ENCODE peak calls at places on chromosomes 4 and X, in five cellular contexts. T is AG04450, X is HFF-Myc, G is uterus, H is lower leg skin. D is an unnamed sample.

GRCh38 chrX:69919749-69920148 is 130.0 kb downstream of the AWAT2 start:
- DNase-seq in T (no peak), X (no peak), G (no peak), H (no peak), D (peak; percentile 59)

GRCh38 chr4:128060130-128060619 is 937 bp upstream of the LARP1B start:
- DNase-seq in T (no peak), X (no peak), G (no peak), H (no peak), D (peak; percentile 8)

GRCh38 chr4:174198396-174199179 is 84.9 kb downstream of the FBXO8 start:
- DNase-seq in T (peak; percentile 37), X (peak; percentile 27), G (no peak), H (no peak), D (peak; percentile 91)

GRCh38 chr4:185112104-185112503 is 31.0 kb upstream of the SLC25A4 start:
- DNase-seq in T (peak; percentile 75), X (peak; percentile 92), G (peak; percentile 53), H (no peak), D (peak; percentile 97)

GRCh38 chr4:92189146-92189545 is 114.6 kb upstream of the GRID2 start:
- DNase-seq in T (no peak), X (no peak), G (no peak), H (no peak), D (no peak)

GRCh38 chr4:73679836-73680235 is 59.6 kb upstream of the RASSF6 start:
- DNase-seq in T (no peak), X (no peak), G (no peak), H (no peak), D (peak; percentile 75)

GRCh38 chr4:73815145-73815544 is 21.3 kb upstream of the CXCL6 start:
- DNase-seq in T (no peak), X (no peak), G (no peak), H (no peak), D (peak; percentile 18)

GRCh38 chr4:27360651-27361347 is 500.2 kb downstream of the STIM2 start:
- DNase-seq in T (no peak), X (no peak), G (no peak), H (no peak), D (peak; percentile 87)

GRCh38 chrX:131841496-131842410 is 181.3 kb upstream of the STK26 start:
- DNase-seq in T (no peak), X (no peak), G (peak; percentile 22), H (no peak), D (peak; percentile 62)

GRCh38 chrX:78387364-78387763 is 60.0 kb upstream of the CYSLTR1 start:
- DNase-seq in T (no peak), X (no peak), G (no peak), H (no peak), D (no peak)

GRCh38 chr4:137694138-137694537 is 161.8 kb upstream of the PCDH18 start:
- DNase-seq in T (no peak), X (no peak), G (no peak), H (no peak), D (peak; percentile 58)

GRCh38 chr4:56086073-56086521 is 137.4 kb downstream of the CEP135 start:
- DNase-seq in T (no peak), X (no peak), G (no peak), H (no peak), D (no peak)

GRCh38 chr4:38768968-38769394 is 13.8 kb downstream of the TLR10 start:
- DNase-seq in T (no peak), X (no peak), G (no peak), H (no peak), D (peak; percentile 51)

GRCh38 chr4:47010347-47011188 is 17.2 kb upstream of the GABRA4 start:
- DNase-seq in T (no peak), X (no peak), G (no peak), H (no peak), D (no peak)

GRCh38 chrX:19678941-19679340 is 163.6 kb upstream of the MAP3K15 start:
- DNase-seq in T (no peak), X (no peak), G (no peak), H (no peak), D (no peak)

GRCh38 chr4:42152507-42153504 is at the start of gene BEND4:
- DNase-seq in T (no peak), X (no peak), G (no peak), H (no peak), D (no peak)

GRCh38 chrX:78619829-78620228 is 39.3 kb downstream of the RTL3 start:
- DNase-seq in T (no peak), X (no peak), G (no peak), H (no peak), D (peak; percentile 46)

GRCh38 chr4:181728567-181728966 is 514.6 kb upstream of the TENM3 start:
- DNase-seq in T (no peak), X (no peak), G (no peak), H (no peak), D (no peak)

GRCh38 chr4:8332038-8332857 is 62.7 kb downstream of the HTRA3 start:
- DNase-seq in T (no peak), X (no peak), G (peak; percentile 9), H (peak; percentile 67), D (no peak)

GRCh38 chrX:149470960-149471359 is 34.1 kb downstream of the IDS start:
- DNase-seq in T (no peak), X (no peak), G (peak; percentile 40), H (peak; percentile 96), D (peak; percentile 65)

GRCh38 chr4:56705870-56706400 is 24.8 kb upstream of the HOPX start:
- DNase-seq in T (no peak), X (no peak), G (no peak), H (no peak), D (peak; percentile 49)

GRCh38 chr4:94880976-94881375 is 123.2 kb downstream of the BMPR1B start:
- DNase-seq in T (no peak), X (no peak), G (no peak), H (no peak), D (peak; percentile 3)

GRCh38 chrX:84339507-84340364 is 151.7 kb upstream of the RPS6KA6 start:
- DNase-seq in T (no peak), X (no peak), G (no peak), H (no peak), D (peak; percentile 34)

GRCh38 chr4:93617596-93617995 is 211.0 kb upstream of the ATOH1 start:
- DNase-seq in T (no peak), X (no peak), G (no peak), H (no peak), D (peak; percentile 1)

GRCh38 chr4:175246941-175247340 is 328.8 kb downstream of the ADAM29 start:
- DNase-seq in T (no peak), X (no peak), G (no peak), H (no peak), D (peak; percentile 3)

GRCh38 chr4:187444061-187444460 is 551.5 kb upstream of the ZFP42 start:
- DNase-seq in T (no peak), X (no peak), G (no peak), H (no peak), D (no peak)

GRCh38 chrX:111353810-111354209 is 58.2 kb downstream of the DCX start:
- DNase-seq in T (no peak), X (no peak), G (no peak), H (no peak), D (no peak)

GRCh38 chr4:109873791-109874514 is 26.0 kb downstream of the LRIT3 start:
- DNase-seq in T (no peak), X (peak; percentile 16), G (no peak), H (no peak), D (peak; percentile 8)

GRCh38 chr4:53619431-53619830 is 28.1 kb upstream of the LNX1 start:
- DNase-seq in T (no peak), X (no peak), G (no peak), H (no peak), D (no peak)

DNA sequence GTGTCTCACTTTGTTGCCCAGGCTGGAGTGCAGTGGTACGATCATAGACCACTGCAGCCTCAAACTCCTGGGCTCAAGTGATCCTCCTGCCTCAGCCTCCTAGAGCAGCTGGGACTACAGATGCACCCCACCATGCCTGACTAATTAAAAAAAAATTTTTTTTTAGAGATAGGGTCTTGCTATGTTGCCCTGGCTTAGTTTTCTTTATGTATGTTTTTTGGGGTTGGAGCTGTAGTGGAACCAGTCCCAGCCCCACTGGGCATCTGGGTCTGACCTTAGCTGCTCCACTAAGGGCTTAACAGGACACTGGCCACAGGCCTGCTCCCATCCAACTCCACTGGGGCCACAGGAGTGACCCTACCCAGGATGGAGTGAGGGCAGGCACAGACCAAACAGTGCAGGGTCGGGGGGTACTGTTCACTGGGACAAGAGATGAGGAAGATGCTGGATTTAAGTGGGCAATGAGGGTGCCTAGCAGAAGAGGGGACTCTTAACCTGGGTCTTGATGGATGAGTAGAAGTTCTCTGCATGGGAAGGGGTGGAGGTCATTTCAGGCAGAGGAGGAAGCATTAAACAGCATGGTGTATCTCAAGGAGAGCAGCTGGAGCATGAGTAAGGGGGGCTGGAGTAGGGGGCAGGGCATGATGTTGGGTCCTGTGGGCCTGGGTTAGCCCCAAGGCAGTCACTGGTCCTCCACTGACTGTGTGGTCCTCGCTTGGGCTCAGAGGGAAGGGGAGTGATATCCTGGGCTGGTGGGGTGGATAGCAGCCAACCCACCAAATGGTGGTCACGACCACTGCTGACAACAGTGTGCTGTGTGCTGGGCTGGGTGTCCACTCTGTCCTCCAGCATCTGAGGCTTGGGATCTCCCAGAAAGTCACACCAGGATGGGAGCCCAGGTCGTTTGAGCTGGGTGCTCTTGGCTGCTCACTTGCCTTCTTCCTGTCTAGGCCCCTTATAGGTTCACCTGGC is 24.1 kb upstream of the ADD1 start:
- DNase-seq in T (no peak), X (no peak), G (no peak), H (no peak), D (no peak)
- H3K4me3 ChIP-seq in T (peak overlapping the region; percentile 66), X (peak overlapping the region; percentile 51), G (no peak overlapping the region), H (no peak overlapping the region), D (no peak overlapping the region)

DNA sequence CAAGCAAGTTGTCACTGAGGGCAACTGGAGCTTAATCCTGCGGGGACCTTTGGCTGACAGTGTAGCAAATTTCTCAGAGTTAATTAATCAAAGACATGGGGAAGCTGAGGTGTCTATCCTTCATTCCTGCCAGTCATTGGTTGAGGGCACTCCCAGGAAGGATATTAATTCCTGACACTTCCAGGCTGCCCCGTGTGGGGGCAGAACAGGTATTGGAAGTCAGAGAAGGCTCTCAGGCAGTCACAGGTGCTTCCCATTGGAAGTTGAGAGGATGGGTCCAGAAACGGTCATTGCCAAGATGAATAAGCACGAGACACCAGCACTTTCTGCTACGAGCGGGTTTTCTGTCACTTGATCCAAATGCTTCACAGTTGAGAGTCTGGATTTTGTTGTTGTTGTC is 29.1 kb upstream of the CD38 start:
- DNase-seq in T (no peak), X (no peak), G (no peak), H (no peak), D (no peak)
- TF ChIP-seq CTCF in T (no peak), X (no peak), G (no peak), H (no peak), D (no peak)

DNA sequence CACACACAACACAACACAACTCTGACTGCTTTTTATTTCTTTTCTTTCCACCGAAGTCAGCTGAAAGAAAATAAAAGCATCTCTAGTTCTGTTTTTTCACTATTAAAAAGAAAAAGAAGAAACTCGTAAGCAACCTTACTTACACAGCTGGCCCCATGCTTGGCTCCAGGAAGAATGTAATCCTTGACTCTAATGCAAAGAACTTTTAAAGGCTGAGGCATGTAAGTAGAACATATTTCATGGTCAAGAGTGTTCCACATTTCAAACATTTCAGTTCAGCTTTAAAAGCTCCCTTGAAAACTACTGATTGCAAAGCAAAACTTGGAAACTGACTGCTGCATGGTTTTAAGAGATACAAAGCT is 648 bp downstream of the GASK1B start:
- DNase-seq in T (peak; percentile 26), X (no peak), G (no peak), H (no peak), D (peak; percentile 65)
- H3K4me3 ChIP-seq in T (peak overlapping the region; percentile 53), X (peak overlapping the region; percentile 47), G (peak overlapping the region; percentile 60), H (no peak overlapping the region), D (peak overlapping the region; percentile 74)

DNA sequence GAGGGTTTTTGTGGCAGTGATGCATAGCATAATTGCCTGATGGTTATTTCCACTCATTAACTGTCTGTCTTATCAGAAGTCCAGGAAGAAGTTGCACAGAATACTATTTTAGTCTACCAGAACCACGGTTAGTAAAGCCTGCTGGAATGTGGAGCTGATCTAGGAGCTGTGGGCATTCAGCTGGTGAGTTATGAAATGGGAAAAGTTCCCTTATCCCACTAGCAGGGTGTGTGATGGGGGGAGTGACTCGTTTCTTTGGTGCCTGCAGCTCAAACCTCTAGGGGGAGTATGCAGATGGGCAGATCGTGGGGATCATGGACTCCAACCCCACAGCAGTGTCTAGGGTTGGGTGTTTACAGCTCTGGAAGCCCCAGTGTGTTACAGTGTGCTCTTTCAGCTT is 305.6 kb upstream of the BOD1L1 start:
- DNase-seq in T (no peak), X (no peak), G (no peak), H (no peak), D (peak; percentile 43)
- TF ChIP-seq CTCF in T (peak; percentile 23), X (no peak), G (no peak), H (no peak), D (peak; percentile 12)